ENCODE peak calls at places on chromosomes 5 and 9, in six cellular contexts. One of them, this sample, is unnamed.

GRCh38 chr5:134224905-134225779 is 731 bp downstream of the PPP2CA start:
- DNase-seq in fibroblast of lung: peak
- DNase-seq in AG09309: no peak
- DNase-seq in GM12865: peak
- DNase-seq in astrocyte of the spinal cord: peak
- DNase-seq in left ventricle myocardium inferior: peak
- DNase-seq in this sample: peak

GRCh38 chr9:1231998-1232919 is 182.1 kb downstream of the DMRT2 start:
- DNase-seq in AG09309: peak
- DNase-seq in left ventricle myocardium inferior: peak
- DNase-seq in astrocyte of the spinal cord: peak
- DNase-seq in GM12865: no peak
- DNase-seq in fibroblast of lung: peak
- DNase-seq in this sample: peak

GRCh38 chr9:120710110-120710981 is 3.9 kb downstream of the MEGF9 start:
- DNase-seq in astrocyte of the spinal cord: peak
- DNase-seq in GM12865: peak
- DNase-seq in left ventricle myocardium inferior: no peak
- DNase-seq in fibroblast of lung: peak
- DNase-seq in AG09309: no peak
- DNase-seq in this sample: peak

GRCh38 chr5:41433552-41434181 is 76.7 kb downstream of the PLCXD3 start:
- DNase-seq in fibroblast of lung: no peak
- DNase-seq in GM12865: no peak
- DNase-seq in AG09309: no peak
- DNase-seq in astrocyte of the spinal cord: no peak
- DNase-seq in left ventricle myocardium inferior: no peak
- DNase-seq in this sample: peak

GRCh38 chr5:160968480-160968879 is 116.5 kb upstream of the ATP10B start:
- DNase-seq in astrocyte of the spinal cord: no peak
- DNase-seq in GM12865: no peak
- DNase-seq in left ventricle myocardium inferior: no peak
- DNase-seq in fibroblast of lung: no peak
- DNase-seq in AG09309: no peak
- DNase-seq in this sample: no peak

GRCh38 chr9:109821711-109822110 is 41.7 kb downstream of the PALM2AKAP2 start:
- DNase-seq in GM12865: no peak
- DNase-seq in left ventricle myocardium inferior: no peak
- DNase-seq in AG09309: no peak
- DNase-seq in fibroblast of lung: no peak
- DNase-seq in astrocyte of the spinal cord: peak
- DNase-seq in this sample: peak

GRCh38 chr5:137415231-137415681 is 83.9 kb downstream of the SPOCK1 start:
- DNase-seq in AG09309: peak
- DNase-seq in GM12865: no peak
- DNase-seq in astrocyte of the spinal cord: peak
- DNase-seq in left ventricle myocardium inferior: no peak
- DNase-seq in fibroblast of lung: no peak
- DNase-seq in this sample: peak

GRCh38 chr9:115264333-115264732 is 146.4 kb upstream of the TNC start:
- DNase-seq in fibroblast of lung: peak
- DNase-seq in astrocyte of the spinal cord: no peak
- DNase-seq in left ventricle myocardium inferior: no peak
- DNase-seq in GM12865: no peak
- DNase-seq in AG09309: no peak
- DNase-seq in this sample: peak

GRCh38 chr9:134139081-134139480 is 3.2 kb downstream of the WDR5 start:
- DNase-seq in left ventricle myocardium inferior: no peak
- DNase-seq in AG09309: no peak
- DNase-seq in astrocyte of the spinal cord: peak
- DNase-seq in GM12865: no peak
- DNase-seq in fibroblast of lung: peak
- DNase-seq in this sample: peak

GRCh38 chr5:75239681-75240080 is 3.0 kb upstream of the ANKRD31 start:
- DNase-seq in GM12865: no peak
- DNase-seq in left ventricle myocardium inferior: no peak
- DNase-seq in fibroblast of lung: no peak
- DNase-seq in astrocyte of the spinal cord: peak
- DNase-seq in AG09309: no peak
- DNase-seq in this sample: peak

GRCh38 chr9:134988706-134989105 is 71.0 kb upstream of the FCN1 start:
- DNase-seq in GM12865: no peak
- DNase-seq in astrocyte of the spinal cord: no peak
- DNase-seq in AG09309: no peak
- DNase-seq in left ventricle myocardium inferior: no peak
- DNase-seq in fibroblast of lung: no peak
- DNase-seq in this sample: no peak

GRCh38 chr5:93572773-93573626 is 8.0 kb downstream of the NR2F1-AS1 start:
- DNase-seq in astrocyte of the spinal cord: peak
- DNase-seq in AG09309: no peak
- DNase-seq in left ventricle myocardium inferior: no peak
- DNase-seq in GM12865: no peak
- DNase-seq in fibroblast of lung: peak
- DNase-seq in this sample: peak

GRCh38 chr9:128011071-128011817 is 30.5 kb upstream of the EEIG1 start:
- DNase-seq in left ventricle myocardium inferior: peak
- DNase-seq in astrocyte of the spinal cord: no peak
- DNase-seq in AG09309: no peak
- DNase-seq in GM12865: peak
- DNase-seq in fibroblast of lung: no peak
- DNase-seq in this sample: peak

GRCh38 chr5:40784916-40785315 is 13.3 kb downstream of the PRKAA1 start:
- DNase-seq in fibroblast of lung: no peak
- DNase-seq in AG09309: no peak
- DNase-seq in GM12865: no peak
- DNase-seq in left ventricle myocardium inferior: no peak
- DNase-seq in astrocyte of the spinal cord: no peak
- DNase-seq in this sample: no peak

GRCh38 chr5:150514708-150515211 is 6.8 kb downstream of the NDST1 start:
- DNase-seq in left ventricle myocardium inferior: no peak
- DNase-seq in AG09309: no peak
- DNase-seq in astrocyte of the spinal cord: peak
- DNase-seq in fibroblast of lung: no peak
- DNase-seq in GM12865: no peak
- DNase-seq in this sample: no peak

GRCh38 chr5:35634326-35634725 is 16.7 kb downstream of the SPEF2 start:
- DNase-seq in astrocyte of the spinal cord: no peak
- DNase-seq in AG09309: no peak
- DNase-seq in left ventricle myocardium inferior: no peak
- DNase-seq in GM12865: no peak
- DNase-seq in fibroblast of lung: no peak
- DNase-seq in this sample: no peak

GRCh38 chr9:19232117-19232829 is 1.8 kb downstream of the DENND4C start:
- DNase-seq in AG09309: no peak
- DNase-seq in GM12865: peak
- DNase-seq in left ventricle myocardium inferior: no peak
- DNase-seq in astrocyte of the spinal cord: peak
- DNase-seq in fibroblast of lung: peak
- DNase-seq in this sample: peak

GRCh38 chr5:1293416-1293996 is 1.4 kb downstream of the TERT start:
- DNase-seq in fibroblast of lung: no peak
- DNase-seq in astrocyte of the spinal cord: no peak
- DNase-seq in AG09309: no peak
- DNase-seq in GM12865: no peak
- DNase-seq in left ventricle myocardium inferior: no peak
- DNase-seq in this sample: no peak

GRCh38 chr5:160260881-160261815 is 31.8 kb downstream of the FABP6 start:
- DNase-seq in left ventricle myocardium inferior: no peak
- DNase-seq in AG09309: peak
- DNase-seq in astrocyte of the spinal cord: peak
- DNase-seq in GM12865: peak
- DNase-seq in fibroblast of lung: peak
- DNase-seq in this sample: peak

GRCh38 chr9:124264812-124265211 is 7.1 kb downstream of the NEK6 start:
- DNase-seq in fibroblast of lung: peak
- DNase-seq in left ventricle myocardium inferior: no peak
- DNase-seq in AG09309: peak
- DNase-seq in astrocyte of the spinal cord: no peak
- DNase-seq in GM12865: peak
- DNase-seq in this sample: no peak

GRCh38 chr5:131983244-131983771 is 28.1 kb downstream of the ACSL6 start:
- DNase-seq in GM12865: no peak
- DNase-seq in left ventricle myocardium inferior: no peak
- DNase-seq in astrocyte of the spinal cord: peak
- DNase-seq in AG09309: no peak
- DNase-seq in fibroblast of lung: no peak
- DNase-seq in this sample: peak

GRCh38 chr5:136128416-136128935 is 4.2 kb upstream of the SMAD5 start:
- DNase-seq in GM12865: no peak
- DNase-seq in fibroblast of lung: no peak
- DNase-seq in astrocyte of the spinal cord: no peak
- DNase-seq in left ventricle myocardium inferior: no peak
- DNase-seq in AG09309: no peak
- DNase-seq in this sample: no peak

GRCh38 chr5:136132087-136132486 is 558 bp upstream of the SMAD5 start:
- DNase-seq in GM12865: peak
- DNase-seq in left ventricle myocardium inferior: no peak
- DNase-seq in astrocyte of the spinal cord: no peak
- DNase-seq in AG09309: no peak
- DNase-seq in fibroblast of lung: no peak
- DNase-seq in this sample: peak

GRCh38 chr5:136132557-136133415 is at the start of gene SMAD5:
- DNase-seq in astrocyte of the spinal cord: peak
- DNase-seq in AG09309: peak
- DNase-seq in GM12865: peak
- DNase-seq in left ventricle myocardium inferior: peak
- DNase-seq in fibroblast of lung: peak
- DNase-seq in this sample: peak

GRCh38 chr5:136129445-136129844 is 3.2 kb upstream of the SMAD5 start:
- DNase-seq in GM12865: no peak
- DNase-seq in left ventricle myocardium inferior: no peak
- DNase-seq in AG09309: no peak
- DNase-seq in fibroblast of lung: no peak
- DNase-seq in astrocyte of the spinal cord: no peak
- DNase-seq in this sample: no peak

DNA sequence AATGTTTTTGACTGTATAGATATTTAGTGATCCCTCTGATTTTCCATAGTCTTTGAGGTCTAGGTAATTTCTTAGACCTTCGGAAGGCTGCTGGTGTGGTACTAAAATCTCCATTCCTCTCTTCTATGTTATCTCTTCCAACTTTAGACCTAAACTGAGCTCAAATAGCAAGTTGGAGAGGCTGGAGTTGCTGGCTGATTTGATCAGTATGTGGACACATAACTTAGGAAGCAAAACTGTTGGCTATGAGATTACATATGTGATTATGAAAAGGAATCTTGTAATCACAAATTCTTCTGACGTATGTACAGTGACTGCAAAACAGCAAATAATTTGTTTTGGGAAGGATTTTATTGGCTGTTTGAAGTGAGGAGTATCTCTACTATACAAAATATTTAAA is 2.1 kb upstream of the SMAD5 start:
- DNase-seq in fibroblast of lung: no peak
- DNase-seq in GM12865: no peak
- DNase-seq in astrocyte of the spinal cord: no peak
- DNase-seq in AG09309: no peak
- DNase-seq in left ventricle myocardium inferior: no peak
- DNase-seq in this sample: no peak
- H3K4me3 ChIP-seq in fibroblast of lung: no peak
- H3K4me3 ChIP-seq in GM12865: no peak
- H3K4me3 ChIP-seq in astrocyte of the spinal cord: no peak
- H3K4me3 ChIP-seq in AG09309: no peak
- H3K4me3 ChIP-seq in left ventricle myocardium inferior: no peak
- H3K4me3 ChIP-seq in this sample: no peak

GRCh38 chr5:55232985-55233928 is at the start of gene CCNO:
- DNase-seq in AG09309: peak
- DNase-seq in left ventricle myocardium inferior: peak
- DNase-seq in astrocyte of the spinal cord: peak
- DNase-seq in fibroblast of lung: peak
- DNase-seq in GM12865: peak
- DNase-seq in this sample: peak
- TF ChIP-seq CTCF in AG09309: no peak
- TF ChIP-seq CTCF in left ventricle myocardium inferior: no peak
- TF ChIP-seq CTCF in astrocyte of the spinal cord: peak
- TF ChIP-seq CTCF in fibroblast of lung: no peak
- TF ChIP-seq CTCF in GM12865: no peak
- TF ChIP-seq CTCF in this sample: no peak

GRCh38 chr9:137409515-137409914 is 13.4 kb downstream of the EXD3 start:
- DNase-seq in astrocyte of the spinal cord: no peak
- DNase-seq in GM12865: no peak
- DNase-seq in left ventricle myocardium inferior: no peak
- DNase-seq in fibroblast of lung: no peak
- DNase-seq in AG09309: no peak
- DNase-seq in this sample: no peak

GRCh38 chr9:137408651-137409405 is 14.1 kb downstream of the EXD3 start:
- DNase-seq in AG09309: no peak
- DNase-seq in astrocyte of the spinal cord: no peak
- DNase-seq in GM12865: no peak
- DNase-seq in fibroblast of lung: no peak
- DNase-seq in left ventricle myocardium inferior: no peak
- DNase-seq in this sample: no peak

GRCh38 chr9:137406876-137407589 is 15.9 kb downstream of the EXD3 start:
- DNase-seq in astrocyte of the spinal cord: peak
- DNase-seq in AG09309: no peak
- DNase-seq in fibroblast of lung: peak
- DNase-seq in GM12865: peak
- DNase-seq in left ventricle myocardium inferior: peak
- DNase-seq in this sample: peak

GRCh38 chr9:137406085-137406773 is 16.7 kb downstream of the EXD3 start:
- DNase-seq in AG09309: no peak
- DNase-seq in fibroblast of lung: no peak
- DNase-seq in astrocyte of the spinal cord: no peak
- DNase-seq in GM12865: no peak
- DNase-seq in left ventricle myocardium inferior: no peak
- DNase-seq in this sample: no peak

DNA sequence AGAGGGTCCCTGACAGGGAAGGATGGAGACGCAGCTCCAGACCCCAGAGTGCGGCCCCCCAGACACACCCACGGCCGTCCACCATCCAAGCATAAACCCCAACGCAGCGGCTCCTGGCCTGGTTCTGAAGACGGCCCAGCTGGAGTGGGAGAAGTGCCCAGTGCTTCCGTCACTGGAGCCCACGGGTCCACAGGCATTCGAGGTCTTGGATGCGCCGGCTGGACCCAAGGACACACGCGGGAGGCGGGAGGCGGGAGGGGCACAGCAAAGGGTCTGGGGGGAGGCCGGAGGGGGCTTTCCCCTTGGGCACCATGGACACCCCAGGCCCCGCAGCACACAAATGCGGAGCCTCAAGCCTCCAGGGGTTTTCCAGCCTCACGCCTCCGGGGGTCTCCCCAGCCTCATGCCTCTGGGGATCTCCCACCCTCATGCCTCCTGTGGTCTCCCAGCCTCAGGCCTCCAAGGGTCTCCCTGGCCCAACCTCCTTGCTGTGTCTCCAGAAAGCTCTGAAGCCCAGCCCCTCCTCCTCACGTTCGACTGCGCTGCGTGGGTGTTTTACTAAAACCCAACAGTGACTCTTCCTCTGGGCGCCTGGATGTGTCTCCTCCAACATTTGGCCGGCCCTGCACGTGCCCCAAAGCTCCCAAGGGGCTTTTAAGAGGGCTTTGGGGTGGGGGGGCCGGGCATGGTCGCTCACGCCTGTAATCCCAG is 15.2 kb downstream of the EXD3 start:
- DNase-seq in fibroblast of lung: no peak
- DNase-seq in astrocyte of the spinal cord: no peak
- DNase-seq in GM12865: peak
- DNase-seq in AG09309: no peak
- DNase-seq in left ventricle myocardium inferior: peak
- DNase-seq in this sample: peak
- H3K4me3 ChIP-seq in fibroblast of lung: no peak
- H3K4me3 ChIP-seq in astrocyte of the spinal cord: no peak
- H3K4me3 ChIP-seq in GM12865: no peak
- H3K4me3 ChIP-seq in AG09309: no peak
- H3K4me3 ChIP-seq in left ventricle myocardium inferior: peak
- H3K4me3 ChIP-seq in this sample: no peak

GRCh38 chr5:155906046-155906445 is 420.9 kb upstream of the SGCD start:
- DNase-seq in fibroblast of lung: no peak
- DNase-seq in GM12865: no peak
- DNase-seq in left ventricle myocardium inferior: no peak
- DNase-seq in AG09309: no peak
- DNase-seq in astrocyte of the spinal cord: no peak
- DNase-seq in this sample: no peak
- TF ChIP-seq CTCF in fibroblast of lung: no peak
- TF ChIP-seq CTCF in GM12865: no peak
- TF ChIP-seq CTCF in left ventricle myocardium inferior: no peak
- TF ChIP-seq CTCF in AG09309: no peak
- TF ChIP-seq CTCF in astrocyte of the spinal cord: no peak
- TF ChIP-seq CTCF in this sample: no peak

This sample was measured in choroid plexus epithelial cell.